ENCODE peak calls at places on chromosomes 1 and 21, in six cellular contexts. R is naive thymus-derived CD4-positive, alpha-beta T cell; X is PC-9; J is RWPE1; O is H9; G is psoas muscle. U is an unnamed sample.

GRCh38 chr1:197614916-197615692 is 160.2 kb downstream of the DENND1B start:
- DNase-seq in G (no peak), O (no peak), J (peak), R (peak), X (no peak), U (peak)

GRCh38 chr1:161998811-161999210 is 24.9 kb downstream of the OLFML2B start:
- DNase-seq in J (no peak), O (no peak), R (no peak), G (no peak), X (peak), U (no peak)

GRCh38 chr1:20775700-20776099 is 11.4 kb downstream of the HP1BP3 start:
- DNase-seq in R (no peak), O (no peak), G (no peak), J (no peak), X (no peak), U (no peak)

GRCh38 chr1:172832332-172832731 is 173.4 kb downstream of the FASLG start:
- DNase-seq in G (no peak), R (no peak), J (no peak), O (no peak), X (no peak), U (no peak)

GRCh38 chr1:66725885-66726665 is 26.2 kb upstream of the DYNLT5 start:
- DNase-seq in R (peak), G (peak), O (peak), J (peak), X (peak), U (peak)

GRCh38 chr1:11845641-11846335 is 1.8 kb downstream of the NPPA start:
- DNase-seq in O (no peak), R (peak), G (no peak), X (no peak), J (peak), U (no peak)

GRCh38 chr1:203206116-203206687 is 19.7 kb upstream of the CHI3L1 start:
- DNase-seq in O (no peak), X (no peak), J (no peak), G (no peak), R (no peak), U (no peak)

GRCh38 chr1:183414365-183414764 is 3.8 kb downstream of the NMNAT2 start:
- DNase-seq in G (no peak), O (no peak), R (no peak), X (no peak), J (no peak), U (no peak)

GRCh38 chr1:100304921-100305320 is 38.9 kb downstream of the RTCA start:
- DNase-seq in R (no peak), O (no peak), X (no peak), G (no peak), J (no peak), U (no peak)

GRCh38 chr1:109925159-109925990 is 14.7 kb downstream of the CSF1 start:
- DNase-seq in O (no peak), J (no peak), R (no peak), X (no peak), G (no peak), U (no peak)

GRCh38 chr1:52542085-52542688 is 10.7 kb downstream of the TUT4 start:
- DNase-seq in G (no peak), O (no peak), J (no peak), R (no peak), X (no peak), U (no peak)

GRCh38 chr1:22500476-22500875 is 48.8 kb downstream of the ZBTB40 start:
- DNase-seq in R (no peak), O (no peak), G (peak), J (peak), X (no peak), U (peak)

GRCh38 chr1:222392571-222392970 is 155.3 kb downstream of the HHIPL2 start:
- DNase-seq in R (no peak), O (no peak), X (no peak), G (no peak), J (no peak), U (no peak)

DNA sequence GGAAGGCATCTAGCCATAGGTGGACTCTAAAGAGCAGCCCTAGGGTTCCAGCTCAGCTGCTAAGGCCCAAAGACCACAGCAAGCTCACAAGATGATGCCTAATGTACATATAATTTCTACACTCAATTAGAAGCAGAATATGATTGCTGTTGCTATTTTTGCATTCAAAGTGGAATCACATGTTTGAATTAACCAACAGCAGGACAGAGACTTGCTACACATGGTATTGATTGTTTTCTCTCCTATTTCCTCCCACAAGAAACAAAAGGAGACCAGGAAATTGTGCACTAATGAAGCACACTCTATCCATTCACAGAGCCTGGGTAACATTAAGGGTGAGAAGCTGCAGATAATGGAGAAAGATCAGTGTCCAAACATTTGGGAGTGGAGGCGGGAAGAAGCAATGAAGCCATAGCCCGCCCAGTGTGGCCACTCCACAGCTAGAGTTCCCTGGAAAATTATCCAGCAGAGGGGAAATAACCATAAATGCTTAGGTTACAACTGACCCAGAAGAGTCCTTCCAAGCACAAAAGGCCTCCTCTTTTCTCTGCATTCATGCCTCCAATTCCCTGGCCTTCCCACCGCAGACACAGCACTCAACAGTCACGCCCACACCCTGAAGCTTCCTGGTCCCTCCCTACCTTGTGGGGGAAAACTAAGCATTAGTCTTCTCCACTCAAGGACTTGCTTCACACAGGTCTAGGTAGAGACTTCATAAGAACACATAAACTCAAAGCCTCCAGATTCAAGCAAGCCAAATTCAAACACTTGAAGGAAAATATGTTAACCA is 7.5 kb downstream of the CNN3 start:
- DNase-seq in X (no peak), G (no peak), J (no peak), O (no peak), R (no peak), U (no peak)
- H3K27ac ChIP-seq in X (no peak), G (no peak), J (no peak), O (no peak), R (no peak), U (peak)

GRCh38 chr1:171345536-171345935 is 31.6 kb downstream of the FMO4 start:
- DNase-seq in X (no peak), R (no peak), G (no peak), O (no peak), J (no peak), U (no peak)

GRCh38 chr1:171343727-171344472 is 29.9 kb downstream of the FMO4 start:
- DNase-seq in J (no peak), O (no peak), G (no peak), X (no peak), R (no peak), U (peak)

GRCh38 chr1:171346866-171347265 is 32.9 kb downstream of the FMO4 start:
- DNase-seq in O (no peak), G (no peak), R (no peak), X (no peak), J (no peak), U (no peak)

GRCh38 chr1:171344473-171344820 is 30.5 kb downstream of the FMO4 start:
- DNase-seq in R (no peak), G (no peak), O (no peak), J (no peak), X (no peak), U (no peak)
- H3K27ac ChIP-seq in R (no peak), G (no peak), O (no peak), J (no peak), X (no peak), U (peak)

DNA sequence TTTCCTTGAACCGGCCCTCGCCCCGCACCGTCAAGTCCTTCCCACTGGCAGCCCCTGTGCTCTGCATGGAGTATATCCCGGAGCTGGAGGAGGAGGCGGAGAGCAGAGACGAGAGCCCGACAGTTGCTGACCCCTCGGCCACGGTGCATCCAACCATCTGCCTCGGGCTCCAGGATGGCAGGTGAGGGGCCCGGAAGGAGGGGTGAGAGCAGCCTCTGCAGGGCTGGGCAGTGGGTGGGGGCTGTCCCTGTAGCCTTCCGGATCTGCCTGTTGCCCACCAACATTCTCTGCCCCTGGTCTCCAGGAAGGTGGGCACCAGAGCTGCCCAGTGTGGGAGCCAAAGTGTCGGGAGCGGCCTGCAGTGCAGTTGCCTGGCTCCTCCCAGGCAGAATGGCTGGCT is 99.2 kb upstream of the ACTL8 start:
- DNase-seq in R (no peak), G (no peak), O (no peak), X (no peak), J (no peak), U (no peak)
- H3K27ac ChIP-seq in R (no peak), G (no peak), O (no peak), X (no peak), J (no peak), U (no peak)

DNA sequence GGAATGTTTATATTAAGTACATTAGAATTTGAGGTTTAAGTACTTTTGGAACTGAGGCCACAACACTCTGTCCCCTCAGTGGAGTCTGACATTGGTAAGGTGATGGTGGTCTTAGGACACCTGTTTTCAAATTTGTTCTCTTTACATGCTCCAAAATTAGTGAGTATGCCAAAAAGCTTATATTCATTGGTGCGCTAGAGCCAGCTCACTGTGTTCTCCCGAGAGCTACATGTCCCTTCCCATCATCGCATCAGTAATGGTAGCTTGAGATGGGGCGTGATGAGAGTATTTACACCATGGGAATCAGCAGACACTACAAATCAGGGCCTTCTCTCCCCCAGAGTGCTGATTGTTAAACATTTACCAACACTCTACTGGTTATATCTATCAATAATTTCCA is 19.5 kb downstream of the ETS2 start:
- DNase-seq in J (no peak), G (no peak), O (no peak), X (no peak), R (no peak), U (no peak)
- H3K27ac ChIP-seq in J (no peak), G (peak), O (no peak), X (no peak), R (no peak), U (no peak)

GRCh38 chr1:93566227-93566626 is 115.4 kb downstream of the BCAR3 start:
- DNase-seq in O (no peak), J (no peak), G (no peak), X (no peak), R (no peak), U (no peak)
- H3K27ac ChIP-seq in O (no peak), J (peak), G (peak), X (peak), R (no peak), U (no peak)

DNA sequence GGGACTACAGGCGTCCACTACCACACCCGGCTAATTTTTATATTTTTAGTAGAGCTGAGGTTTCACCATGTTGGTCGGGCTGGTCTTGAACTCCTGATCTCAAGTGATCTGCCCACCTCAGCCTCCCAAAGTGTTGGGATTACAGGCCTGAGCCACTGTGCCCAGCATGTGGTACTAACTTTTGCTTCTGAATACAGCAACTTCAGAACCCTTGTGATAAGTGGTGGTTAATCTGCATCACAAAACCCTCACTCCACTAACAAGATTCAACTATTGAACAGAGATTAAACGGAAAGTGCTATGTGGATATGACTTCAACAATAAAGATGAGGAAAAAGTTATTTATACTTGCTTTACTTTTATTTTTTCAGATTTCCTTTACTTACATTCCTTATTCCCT is 44.5 kb downstream of the SLC16A1 start:
- DNase-seq in O (no peak), G (no peak), J (no peak), X (no peak), R (no peak), U (no peak)
- H3K27ac ChIP-seq in O (peak), G (no peak), J (no peak), X (no peak), R (no peak), U (no peak)

U was measured in adrenal gland.